ENCODE peak calls at places on chromosomes 13 and 19, in five cellular contexts. F is heart left ventricle; K is stomach; Q is A673; R is CD4-positive, alpha-beta T cell. S is an unnamed sample. For H3K9me3, the result is how much of the 10 kb centered on the place peaks cover.

GRCh38 chr19:3710265-3710812 is 2.2 kb downstream of the TJP3 start:
- DNase-seq in F (peak), K (peak), Q (peak), R (no peak), S (no peak)

GRCh38 chr13:97319088-97319487 is 97.0 kb downstream of the MBNL2 start:
- DNase-seq in F (no peak), K (no peak), Q (no peak), R (no peak), S (no peak)

GRCh38 chr19:14028901-14029300 is 953 bp downstream of the RLN3 start:
- DNase-seq in F (no peak), K (no peak), Q (no peak), R (no peak), S (no peak)

GRCh38 chr19:30064021-30064699 is 122.1 kb downstream of the URI1 start:
- DNase-seq in F (peak), K (no peak), Q (no peak), R (no peak), S (no peak)

GRCh38 chr19:38554676-38555141 is 63.0 kb downstream of the MAP4K1 start:
- DNase-seq in F (no peak), K (no peak), Q (no peak), R (no peak), S (no peak)

GRCh38 chr19:48133094-48133493 is 22.5 kb upstream of the PLA2G4C start:
- DNase-seq in F (no peak), K (no peak), Q (no peak), R (no peak), S (no peak)

GRCh38 chr13:26991508-26992181 is 180.0 kb downstream of the USP12 start:
- DNase-seq in F (no peak), K (peak), Q (no peak), R (no peak), S (no peak)

GRCh38 chr13:77898097-77898496 is 20.5 kb downstream of the EDNRB start:
- DNase-seq in F (no peak), K (no peak), Q (peak), R (no peak), S (no peak)

GRCh38 chr13:31731923-31732322 is 7.4 kb upstream of the RXFP2 start:
- DNase-seq in F (no peak), K (no peak), Q (no peak), R (no peak), S (no peak)

GRCh38 chr19:43957891-43958290 is 6.9 kb downstream of the ZNF221 start:
- DNase-seq in F (no peak), K (no peak), Q (no peak), R (no peak), S (no peak)

GRCh38 chr19:4556574-4557185 is 2.8 kb downstream of the SEMA6B start:
- DNase-seq in F (no peak), K (no peak), Q (peak), R (no peak), S (no peak)

GRCh38 chr19:6958786-6959185 is 62.4 kb downstream of the MBD3L2B start:
- DNase-seq in F (no peak), K (no peak), Q (no peak), R (no peak), S (no peak)

GRCh38 chr19:31145021-31145420 is 204.2 kb downstream of the TSHZ3 start:
- DNase-seq in F (no peak), K (no peak), Q (no peak), R (no peak), S (no peak)

DNA sequence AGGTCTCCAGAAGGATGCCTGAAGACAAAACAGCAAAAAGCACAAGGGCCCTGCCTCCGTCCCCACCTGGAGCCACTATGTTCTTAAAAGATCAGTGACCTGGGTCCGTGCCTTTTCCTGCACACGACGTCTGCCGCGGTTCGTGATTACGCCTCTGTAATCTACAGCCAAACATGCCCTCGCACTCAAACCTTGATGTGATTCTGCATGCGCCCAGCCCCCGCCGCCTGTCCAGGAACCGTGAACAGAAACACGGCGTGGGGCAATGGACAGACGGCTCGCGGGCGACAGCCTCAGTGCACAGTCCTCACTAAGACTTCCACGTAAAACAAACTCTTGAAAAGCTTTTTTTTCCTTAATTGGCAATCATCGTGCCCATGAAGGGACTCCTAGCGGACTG is 15.5 kb downstream of the C13orf46 start:
- DNase-seq in F (no peak), K (no peak), Q (no peak), R (no peak), S (no peak)
- H3K9me3 ChIP-seq in F (under half), K (under half), Q (under half), R (under half), S (under half)

GRCh38 chr19:8814176-8814575 is 17.9 kb downstream of the ZNF558 start:
- DNase-seq in F (no peak), K (no peak), Q (no peak), R (no peak), S (no peak)
- H3K9me3 ChIP-seq in F (half or more), K (half or more), Q (half or more), R (half or more), S (half or more)

GRCh38 chr19:55802281-55802680 is 29.5 kb downstream of the NLRP11 start:
- DNase-seq in F (no peak), K (no peak), Q (no peak), R (no peak), S (no peak)

DNA sequence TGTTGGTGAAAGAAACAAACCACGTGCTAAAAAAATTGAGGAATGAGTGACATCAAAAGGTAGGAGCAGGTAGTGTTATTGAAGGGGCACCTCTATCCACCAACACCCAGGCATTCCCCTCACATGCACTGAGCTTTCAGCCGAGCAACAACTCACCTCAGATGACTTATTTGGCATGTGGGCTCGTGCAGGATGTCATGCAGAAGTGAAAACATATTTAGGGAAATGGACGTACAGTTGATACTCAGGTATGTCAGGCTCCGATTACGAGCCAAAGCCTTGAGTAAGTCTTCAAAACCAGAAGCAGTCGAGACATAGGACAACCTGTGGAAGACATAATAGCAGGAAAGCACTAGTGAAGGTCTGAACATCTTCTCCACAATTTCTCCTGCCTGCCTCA is 30.4 kb downstream of the NLRP11 start:
- DNase-seq in F (no peak), K (no peak), Q (no peak), R (no peak), S (no peak)
- H3K9me3 ChIP-seq in F (under half), K (under half), Q (under half), R (under half), S (under half)

GRCh38 chr13:99998261-99998660 is 16.7 kb downstream of the ZIC2 start:
- DNase-seq in F (no peak), K (no peak), Q (no peak), R (no peak), S (no peak)
- H3K9me3 ChIP-seq in F (under half), K (under half), Q (under half), R (under half), S (under half)

GRCh38 chr19:57421037-57421436 is 10.1 kb downstream of the ZNF17 start:
- DNase-seq in F (no peak), K (no peak), Q (no peak), R (no peak), S (no peak)

GRCh38 chr19:57419439-57419838 is 8.5 kb downstream of the ZNF17 start:
- DNase-seq in F (no peak), K (no peak), Q (no peak), R (no peak), S (no peak)
- H3K9me3 ChIP-seq in F (under half), K (half or more), Q (under half), R (half or more), S (under half)

GRCh38 chr13:80668452-80668851 is 327.5 kb upstream of the SPRY2 start:
- DNase-seq in F (no peak), K (no peak), Q (no peak), R (no peak), S (no peak)
- H3K9me3 ChIP-seq in F (under half), K (under half), Q (under half), R (under half), S (under half)

GRCh38 chr19:58182989-58183821 is at the start of gene ZNF274:
- DNase-seq in F (peak), K (peak), Q (peak), R (peak), S (peak)
- H3K9me3 ChIP-seq in F (half or more), K (half or more), Q (half or more), R (half or more), S (half or more)

S was measured in T-helper 17 cell.